ENCODE peak calls at places on chromosomes 2 and 18, in four cellular contexts. One of them, this sample, is unnamed.

GRCh38 chr2:239394346-239394945 is 6.4 kb downstream of the HDAC4 start:
- DNase-seq in K562: no peak
- DNase-seq in HCT116: no peak
- DNase-seq in IMR-90: no peak
- DNase-seq in this sample: no peak

GRCh38 chr2:177489719-177490301 is 97.2 kb downstream of the AGPS start:
- DNase-seq in HCT116: peak
- DNase-seq in K562: no peak
- DNase-seq in IMR-90: peak
- DNase-seq in this sample: peak

GRCh38 chr2:20185176-20186022 is 39.5 kb downstream of the SDC1 start:
- DNase-seq in IMR-90: peak
- DNase-seq in K562: no peak
- DNase-seq in HCT116: no peak
- DNase-seq in this sample: peak

GRCh38 chr2:238136820-238137537 is 1.5 kb upstream of the KLHL30 start:
- DNase-seq in HCT116: no peak
- DNase-seq in K562: no peak
- DNase-seq in IMR-90: peak
- DNase-seq in this sample: no peak

GRCh38 chr18:22783662-22784076 is 149.5 kb upstream of the RBBP8 start:
- DNase-seq in K562: no peak
- DNase-seq in HCT116: no peak
- DNase-seq in IMR-90: no peak
- DNase-seq in this sample: no peak

GRCh38 chr18:61946449-61946848 is 53.6 kb upstream of the RNF152 start:
- DNase-seq in IMR-90: peak
- DNase-seq in K562: no peak
- DNase-seq in HCT116: no peak
- DNase-seq in this sample: no peak

GRCh38 chr2:46954951-46955571 is 39.5 kb upstream of the MCFD2 start:
- DNase-seq in IMR-90: peak
- DNase-seq in HCT116: no peak
- DNase-seq in K562: peak
- DNase-seq in this sample: peak

GRCh38 chr18:36066001-36066400 is 1.4 kb downstream of the RPRD1A start:
- DNase-seq in IMR-90: peak
- DNase-seq in K562: no peak
- DNase-seq in HCT116: no peak
- DNase-seq in this sample: no peak

GRCh38 chr18:50473896-50474295 is 86.0 kb upstream of the MAPK4 start:
- DNase-seq in HCT116: no peak
- DNase-seq in IMR-90: no peak
- DNase-seq in K562: no peak
- DNase-seq in this sample: no peak

GRCh38 chr2:130728549-130729310 is at the start of gene GPR148:
- DNase-seq in K562: no peak
- DNase-seq in IMR-90: no peak
- DNase-seq in HCT116: no peak
- DNase-seq in this sample: no peak

GRCh38 chr2:227180286-227180685 is 15.9 kb downstream of the COL4A3 start:
- DNase-seq in K562: no peak
- DNase-seq in IMR-90: no peak
- DNase-seq in HCT116: no peak
- DNase-seq in this sample: no peak

GRCh38 chr2:39377226-39377939 is 59.7 kb downstream of the MAP4K3 start:
- DNase-seq in K562: no peak
- DNase-seq in IMR-90: no peak
- DNase-seq in HCT116: no peak
- DNase-seq in this sample: no peak

GRCh38 chr2:42567806-42568429 is 514 bp upstream of the MTA3 start:
- DNase-seq in K562: no peak
- DNase-seq in IMR-90: no peak
- DNase-seq in HCT116: no peak
- DNase-seq in this sample: no peak

GRCh38 chr2:216643986-216644662 is 10.9 kb downstream of the IGFBP2 start:
- DNase-seq in K562: no peak
- DNase-seq in HCT116: no peak
- DNase-seq in IMR-90: peak
- DNase-seq in this sample: no peak

GRCh38 chr18:5304232-5304631 is 8.7 kb upstream of the ZBTB14 start:
- DNase-seq in IMR-90: no peak
- DNase-seq in K562: no peak
- DNase-seq in HCT116: no peak
- DNase-seq in this sample: no peak

GRCh38 chr2:109494351-109494750 is 119.4 kb downstream of the SEPTIN10 start:
- DNase-seq in IMR-90: no peak
- DNase-seq in K562: no peak
- DNase-seq in HCT116: no peak
- DNase-seq in this sample: no peak

GRCh38 chr18:45059695-45060094 is 379.0 kb downstream of the SETBP1 start:
- DNase-seq in K562: peak
- DNase-seq in IMR-90: peak
- DNase-seq in HCT116: no peak
- DNase-seq in this sample: peak

GRCh38 chr2:189222440-189222839 is 42.9 kb upstream of the COL5A2 start:
- DNase-seq in HCT116: no peak
- DNase-seq in K562: no peak
- DNase-seq in IMR-90: no peak
- DNase-seq in this sample: no peak

GRCh38 chr2:98703738-98704137 is 27.2 kb downstream of the MGAT4A start:
- DNase-seq in HCT116: no peak
- DNase-seq in IMR-90: no peak
- DNase-seq in K562: no peak
- DNase-seq in this sample: no peak

GRCh38 chr2:55093381-55093780 is 43.1 kb upstream of the RTN4 start:
- DNase-seq in IMR-90: peak
- DNase-seq in HCT116: peak
- DNase-seq in K562: peak
- DNase-seq in this sample: no peak

GRCh38 chr2:133286326-133286922 is 281.8 kb downstream of the NCKAP5 start:
- DNase-seq in HCT116: no peak
- DNase-seq in K562: no peak
- DNase-seq in IMR-90: peak
- DNase-seq in this sample: no peak

GRCh38 chr2:35871672-35872071 is 483.9 kb upstream of the CRIM1 start:
- DNase-seq in IMR-90: no peak
- DNase-seq in HCT116: peak
- DNase-seq in K562: no peak
- DNase-seq in this sample: peak

GRCh38 chr2:211085056-211085680 is 528.8 kb downstream of the CPS1 start:
- DNase-seq in HCT116: peak
- DNase-seq in K562: peak
- DNase-seq in IMR-90: peak
- DNase-seq in this sample: peak

GRCh38 chr18:77530732-77531131 is 281.1 kb downstream of the GALR1 start:
- DNase-seq in K562: no peak
- DNase-seq in IMR-90: no peak
- DNase-seq in HCT116: no peak
- DNase-seq in this sample: no peak

GRCh38 chr18:23380001-23380550 is 73.0 kb upstream of the RIOK3 start:
- DNase-seq in HCT116: no peak
- DNase-seq in K562: no peak
- DNase-seq in IMR-90: peak
- DNase-seq in this sample: peak

DNA sequence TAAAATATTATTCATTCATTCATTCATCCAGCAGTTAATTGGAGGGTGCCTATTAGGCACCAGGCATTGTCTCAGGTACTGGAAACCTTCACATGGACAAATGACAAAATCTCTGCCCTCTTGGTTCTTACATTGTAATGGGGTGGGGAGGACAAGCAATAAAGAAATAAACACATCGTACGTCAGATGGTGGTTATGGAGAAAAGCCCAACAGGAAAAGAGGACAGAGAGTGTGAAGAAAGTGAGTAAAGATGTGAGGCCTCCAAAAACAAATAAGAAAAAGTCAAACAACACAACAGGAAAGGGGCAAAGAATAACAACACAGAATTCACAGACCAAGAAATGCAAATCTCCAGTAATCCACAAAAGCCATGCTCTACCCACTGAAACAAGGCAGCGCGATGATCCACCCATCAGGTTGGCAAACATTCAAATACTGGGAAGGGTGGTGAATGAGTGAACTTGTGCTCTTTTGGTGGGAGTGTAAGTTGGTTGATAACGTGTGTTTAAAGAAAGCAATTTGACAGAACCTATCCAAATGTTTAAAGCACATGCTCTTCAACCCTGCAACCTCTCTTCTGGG is 16.6 kb upstream of the DUSP2 start:
- DNase-seq in IMR-90: no peak
- DNase-seq in HCT116: no peak
- DNase-seq in K562: no peak
- DNase-seq in this sample: no peak
- TF ChIP-seq RAD21 in IMR-90: no peak
- TF ChIP-seq RAD21 in HCT116: no peak
- TF ChIP-seq RAD21 in K562: no peak
- TF ChIP-seq RAD21 in this sample: no peak

GRCh38 chr2:119082821-119083400 is 75.6 kb downstream of the C1QL2 start:
- DNase-seq in IMR-90: no peak
- DNase-seq in K562: no peak
- DNase-seq in HCT116: no peak
- DNase-seq in this sample: no peak

GRCh38 chr2:119088416-119088815 is 70.1 kb downstream of the C1QL2 start:
- DNase-seq in IMR-90: no peak
- DNase-seq in HCT116: no peak
- DNase-seq in K562: no peak
- DNase-seq in this sample: no peak

GRCh38 chr2:119083416-119083815 is 75.1 kb downstream of the C1QL2 start:
- DNase-seq in HCT116: no peak
- DNase-seq in K562: no peak
- DNase-seq in IMR-90: no peak
- DNase-seq in this sample: no peak

GRCh38 chr2:119086327-119086726 is 72.2 kb downstream of the C1QL2 start:
- DNase-seq in HCT116: no peak
- DNase-seq in K562: no peak
- DNase-seq in IMR-90: no peak
- DNase-seq in this sample: no peak

GRCh38 chr2:119085613-119086012 is 72.9 kb downstream of the C1QL2 start:
- DNase-seq in HCT116: no peak
- DNase-seq in IMR-90: no peak
- DNase-seq in K562: no peak
- DNase-seq in this sample: no peak
- TF ChIP-seq RAD21 in HCT116: no peak
- TF ChIP-seq RAD21 in IMR-90: no peak
- TF ChIP-seq RAD21 in K562: no peak
- TF ChIP-seq RAD21 in this sample: no peak

DNA sequence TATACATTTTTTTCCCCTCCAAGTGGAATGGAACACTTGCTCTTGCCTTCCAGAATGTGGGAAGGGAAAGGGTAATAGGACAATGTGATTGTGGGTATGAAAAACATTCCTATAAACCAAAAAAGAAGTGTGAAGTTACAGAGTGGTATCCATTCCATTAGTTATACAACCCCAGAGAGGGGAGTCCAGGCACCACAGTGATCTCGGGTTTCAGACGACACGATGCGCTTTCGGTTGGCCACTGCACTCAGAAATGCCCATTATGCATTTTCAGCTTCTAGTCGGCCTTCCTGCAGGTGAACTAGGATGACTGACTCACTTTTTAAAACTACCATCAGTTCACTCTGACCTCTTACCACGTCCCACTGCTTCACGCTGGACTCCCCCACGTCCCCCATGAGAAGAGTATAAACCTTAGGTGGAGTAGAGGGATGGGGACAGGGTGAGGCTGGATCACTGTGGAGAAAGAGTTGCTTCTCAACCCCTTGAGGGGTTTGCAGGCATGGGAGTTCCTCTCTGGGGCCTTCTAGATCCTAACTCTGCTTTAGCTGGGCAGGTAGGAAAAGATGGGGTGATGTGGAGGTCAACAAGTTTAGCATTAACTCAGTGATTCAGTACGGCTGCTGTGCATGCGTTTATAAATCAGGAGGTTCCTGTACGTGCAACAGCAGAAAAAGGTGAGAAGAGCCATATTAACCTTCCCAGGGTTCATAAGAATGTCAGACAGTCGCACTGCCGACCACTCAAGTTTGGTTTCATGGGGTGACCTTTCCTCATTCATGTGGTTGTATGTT is 50.5 kb downstream of the ZNF532 start:
- DNase-seq in IMR-90: no peak
- DNase-seq in HCT116: no peak
- DNase-seq in K562: no peak
- DNase-seq in this sample: peak
- TF ChIP-seq RAD21 in IMR-90: no peak
- TF ChIP-seq RAD21 in HCT116: no peak
- TF ChIP-seq RAD21 in K562: no peak
- TF ChIP-seq RAD21 in this sample: no peak

GRCh38 chr18:80234398-80234797 is 12.9 kb downstream of the PARD6G start:
- DNase-seq in K562: no peak
- DNase-seq in IMR-90: no peak
- DNase-seq in HCT116: no peak
- DNase-seq in this sample: no peak

GRCh38 chr18:80243204-80243603 is 4.1 kb downstream of the PARD6G start:
- DNase-seq in K562: no peak
- DNase-seq in HCT116: no peak
- DNase-seq in IMR-90: no peak
- DNase-seq in this sample: no peak

GRCh38 chr18:80239830-80240229 is 7.5 kb downstream of the PARD6G start:
- DNase-seq in HCT116: no peak
- DNase-seq in IMR-90: no peak
- DNase-seq in K562: no peak
- DNase-seq in this sample: no peak

GRCh38 chr18:80241919-80242777 is 5.2 kb downstream of the PARD6G start:
- DNase-seq in HCT116: no peak
- DNase-seq in IMR-90: no peak
- DNase-seq in K562: no peak
- DNase-seq in this sample: no peak

DNA sequence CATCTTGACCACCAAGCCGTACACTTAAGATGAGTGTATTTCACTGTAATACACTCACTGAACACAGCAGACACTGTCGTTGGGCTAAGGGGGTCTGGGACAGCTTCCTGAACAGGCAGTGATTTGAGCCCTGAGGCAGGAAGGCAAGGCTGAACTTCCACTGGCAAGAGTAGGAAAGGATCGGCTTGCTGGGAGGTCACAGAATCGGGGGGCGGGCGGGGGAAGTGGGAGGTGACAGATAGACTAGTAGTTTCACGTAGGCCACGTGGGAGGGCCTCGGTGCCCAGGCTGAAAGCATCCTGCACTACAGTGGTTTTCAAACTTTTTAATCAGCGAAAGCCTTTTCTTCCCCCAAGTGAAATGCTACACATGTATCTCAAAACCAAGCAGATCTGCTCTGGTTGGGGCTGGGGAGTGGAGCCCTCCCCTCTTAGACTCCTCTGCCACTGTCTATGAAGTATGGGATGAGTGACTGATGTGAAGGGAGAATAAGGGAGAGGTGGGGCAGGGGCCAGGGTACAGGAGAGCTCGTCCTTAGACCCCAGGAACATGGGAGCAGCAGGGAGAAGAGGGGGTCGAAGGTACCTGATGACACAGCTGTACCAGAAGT is 8.6 kb downstream of the PARD6G start:
- DNase-seq in IMR-90: no peak
- DNase-seq in HCT116: no peak
- DNase-seq in K562: no peak
- DNase-seq in this sample: no peak
- TF ChIP-seq RAD21 in IMR-90: no peak
- TF ChIP-seq RAD21 in HCT116: no peak
- TF ChIP-seq RAD21 in K562: no peak
- TF ChIP-seq RAD21 in this sample: no peak

GRCh38 chr2:18926633-18927524 is 337.5 kb upstream of the NT5C1B start:
- DNase-seq in HCT116: no peak
- DNase-seq in K562: no peak
- DNase-seq in IMR-90: no peak
- DNase-seq in this sample: no peak
- TF ChIP-seq RAD21 in HCT116: no peak
- TF ChIP-seq RAD21 in K562: no peak
- TF ChIP-seq RAD21 in IMR-90: no peak
- TF ChIP-seq RAD21 in this sample: no peak

This sample was measured in A549.